ENCODE peak calls at places on chromosomes 4 and X, in four cellular contexts. E is K562, Z is GM12878, I is HL-60. F is an unnamed sample.

GRCh38 chr4:39469429-39470077 is 10.7 kb downstream of the LIAS start:
- DNase-seq in Z (peak), I (peak), E (peak), F (peak)

GRCh38 chrX:153884136-153885076 is 1.6 kb downstream of the L1CAM start:
- DNase-seq in I (no peak), Z (no peak), E (no peak), F (no peak)

GRCh38 chrX:123959281-123960063 is 2.0 kb upstream of the STAG2 start:
- DNase-seq in Z (no peak), E (peak), I (peak), F (no peak)

GRCh38 chrX:14718403-14718802 is 154.5 kb downstream of the FANCB start:
- DNase-seq in Z (no peak), E (no peak), I (no peak), F (no peak)

GRCh38 chrX:70535198-70535597 is 90.6 kb downstream of the DLG3 start:
- DNase-seq in E (no peak), Z (no peak), I (no peak), F (no peak)

GRCh38 chrX:155069414-155069813 is 1.5 kb downstream of the CMC4 start:
- DNase-seq in I (no peak), Z (no peak), E (no peak), F (no peak)

GRCh38 chrX:9888953-9889470 is 78.1 kb upstream of the CLDN34 start:
- DNase-seq in E (no peak), Z (no peak), I (no peak), F (no peak)

GRCh38 chr4:52726821-52727580 is 24.2 kb downstream of the ERVMER34-1 start:
- DNase-seq in E (no peak), Z (no peak), I (no peak), F (no peak)

GRCh38 chrX:114959729-114960128 is 57.7 kb downstream of the IL13RA2 start:
- DNase-seq in I (no peak), E (no peak), Z (no peak), F (no peak)

GRCh38 chr4:79141530-79141929 is 184.3 kb downstream of the NAA11 start:
- DNase-seq in Z (no peak), E (no peak), I (peak), F (no peak)

GRCh38 chrX:110852180-110852579 is 56.6 kb upstream of the CHRDL1 start:
- DNase-seq in I (no peak), Z (no peak), E (peak), F (no peak)

GRCh38 chr4:88938138-88938537 is 118.8 kb downstream of the FAM13A start:
- DNase-seq in Z (no peak), I (no peak), E (no peak), F (no peak)

GRCh38 chr4:6742507-6742906 is 26.5 kb downstream of the BLOC1S4 start:
- DNase-seq in E (no peak), I (no peak), Z (no peak), F (no peak)

GRCh38 chr4:1047976-1048780 is 36.8 kb downstream of the FGFRL1 start:
- DNase-seq in Z (no peak), E (no peak), I (no peak), F (no peak)

GRCh38 chrX:71081348-71082148 is 13.4 kb upstream of the SNX12 start:
- DNase-seq in Z (no peak), E (no peak), I (no peak), F (no peak)

GRCh38 chr4:136392576-136392975 is 1139.7 kb downstream of the PCDH18 start:
- DNase-seq in Z (no peak), E (no peak), I (no peak), F (no peak)

GRCh38 chr4:94577136-94577535 is 125.4 kb downstream of the PDLIM5 start:
- DNase-seq in E (no peak), Z (no peak), I (no peak), F (no peak)

GRCh38 chr4:21858971-21859370 is 89.6 kb downstream of the KCNIP4 start:
- DNase-seq in Z (no peak), I (no peak), E (no peak), F (no peak)

GRCh38 chr4:160724063-160724462 is 1439.7 kb downstream of the FSTL5 start:
- DNase-seq in Z (no peak), E (no peak), I (no peak), F (no peak)

GRCh38 chr4:137644201-137644600 is 111.9 kb upstream of the PCDH18 start:
- DNase-seq in Z (no peak), E (no peak), I (no peak), F (no peak)

GRCh38 chr4:181597766-181598165 is 645.4 kb upstream of the TENM3 start:
- DNase-seq in I (no peak), E (no peak), Z (no peak), F (no peak)

GRCh38 chr4:181594188-181594587 is 649.0 kb upstream of the TENM3 start:
- DNase-seq in Z (no peak), E (no peak), I (no peak), F (no peak)

GRCh38 chr4:181593703-181594102 is 649.5 kb upstream of the TENM3 start:
- DNase-seq in Z (no peak), E (no peak), I (no peak), F (no peak)

GRCh38 chr4:181595711-181596110 is 647.5 kb upstream of the TENM3 start:
- DNase-seq in Z (no peak), E (no peak), I (no peak), F (no peak)

GRCh38 chr4:181592221-181592745 is 650.9 kb upstream of the TENM3 start:
- DNase-seq in E (no peak), I (no peak), Z (no peak), F (no peak)
- TF ChIP-seq SPI1 in E (no peak), I (no peak), Z (no peak), F (no peak)

GRCh38 chr4:144872508-144873293 is 225.3 kb downstream of the ANAPC10 start:
- DNase-seq in E (no peak), Z (no peak), I (no peak), F (no peak)
- TF ChIP-seq SPI1 in E (no peak), Z (no peak), I (no peak), F (no peak)

GRCh38 chr4:5678977-5679376 is 29.4 kb downstream of the EVC2 start:
- DNase-seq in Z (no peak), E (no peak), I (no peak), F (no peak)
- TF ChIP-seq SPI1 in Z (no peak), E (no peak), I (no peak), F (no peak)

DNA sequence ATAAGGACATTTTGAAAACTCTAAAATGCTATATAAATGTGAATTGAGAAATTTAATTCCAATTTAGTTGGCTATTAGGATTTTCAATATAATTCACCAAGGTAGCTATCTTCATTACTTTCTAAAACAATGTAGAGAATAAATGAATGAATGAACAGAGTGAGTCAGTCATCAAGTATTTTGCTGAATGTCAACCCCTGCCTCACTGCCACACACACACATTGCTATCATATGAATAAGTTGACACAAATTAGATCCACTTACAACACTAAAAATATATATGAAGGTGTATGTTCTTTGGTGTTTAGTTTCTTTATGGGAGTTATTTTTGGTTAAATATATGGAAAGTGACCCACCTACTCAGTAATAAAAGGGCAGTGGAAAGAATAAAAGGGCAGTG is 141.4 kb upstream of the SMIM10 start:
- DNase-seq in I (no peak), Z (no peak), E (no peak), F (no peak)
- TF ChIP-seq SPI1 in I (no peak), Z (no peak), E (no peak), F (no peak)

GRCh38 chrX:18898517-18898916 is 85.4 kb downstream of the PHKA2 start:
- DNase-seq in E (no peak), I (no peak), Z (no peak), F (no peak)

GRCh38 chrX:18898091-18898490 is 85.8 kb downstream of the PHKA2 start:
- DNase-seq in I (no peak), E (no peak), Z (no peak), F (no peak)

GRCh38 chrX:18897611-18898010 is 86.3 kb downstream of the PHKA2 start:
- DNase-seq in I (no peak), E (no peak), Z (no peak), F (no peak)

GRCh38 chrX:18900401-18900976 is 83.4 kb downstream of the PHKA2 start:
- DNase-seq in Z (no peak), I (no peak), E (no peak), F (no peak)

DNA sequence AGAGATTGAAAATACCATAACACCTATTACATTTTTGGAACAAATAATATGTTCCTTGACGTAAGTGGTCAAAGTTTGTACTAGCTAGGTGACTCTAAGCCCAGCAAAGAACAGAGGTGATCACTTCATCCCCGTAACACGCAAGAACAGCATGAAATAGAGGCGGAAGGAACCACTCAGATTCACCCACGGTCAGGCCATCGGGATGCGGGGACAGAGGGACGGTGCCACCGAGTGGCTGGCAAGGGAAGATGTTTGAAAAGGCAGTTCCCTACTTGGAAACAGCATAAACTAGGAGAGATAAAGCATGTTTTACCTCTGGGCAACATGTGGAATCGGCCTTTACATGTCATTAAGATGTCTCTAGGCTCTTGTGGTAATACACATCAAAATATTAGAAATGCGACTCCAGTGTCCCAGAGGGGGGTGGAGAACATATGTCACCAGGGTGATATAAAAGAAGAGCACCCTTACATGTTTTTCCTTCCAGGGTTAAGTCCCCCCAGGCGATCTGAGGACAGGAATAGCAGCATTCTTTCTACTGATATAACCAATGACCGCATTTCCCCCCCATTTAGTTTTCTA is 84.0 kb downstream of the PHKA2 start:
- DNase-seq in E (no peak), I (no peak), Z (no peak), F (no peak)
- TF ChIP-seq SPI1 in E (no peak), I (no peak), Z (no peak), F (no peak)

GRCh38 chr4:76060506-76060905 is 14.0 kb upstream of the ART3 start:
- DNase-seq in Z (no peak), I (no peak), E (no peak), F (no peak)
- TF ChIP-seq SPI1 in Z (peak), I (peak), E (no peak), F (peak)